ENCODE peak calls at places on chromosomes 16 and 17, in six cellular contexts. H is fibroblast of villous mesenchyme, F is AG10803, E is GM12865, S is OCI-LY7, L is epithelial cell of esophagus. B is an unnamed sample.

GRCh38 chr17:62948370-62948769 is 17.7 kb upstream of the TANC2 start:
- DNase-seq in H (no peak), F (no peak), E (no peak), S (no peak), L (no peak), B (no peak)

GRCh38 chr16:68800257-68800875 is 43.0 kb upstream of the TANGO6 start:
- DNase-seq in H (peak), F (peak), E (peak), S (peak), L (peak), B (peak)

GRCh38 chr16:455453-455852 is 30.0 kb downstream of the RAB11FIP3 start:
- DNase-seq in H (no peak), F (no peak), E (no peak), S (no peak), L (no peak), B (no peak)

GRCh38 chr16:86215233-86215978 is 294.9 kb upstream of the FOXF1 start:
- DNase-seq in H (no peak), F (no peak), E (no peak), S (no peak), L (no peak), B (no peak)

GRCh38 chr17:17749921-17750320 is 68.7 kb downstream of the RAI1 start:
- DNase-seq in H (peak), F (peak), E (peak), S (peak), L (peak), B (peak)

GRCh38 chr17:79065105-79065670 is 9.4 kb upstream of the ENGASE start:
- DNase-seq in H (peak), F (peak), E (peak), S (peak), L (peak), B (peak)

GRCh38 chr17:7408863-7409262 is 1.2 kb downstream of the NLGN2 start:
- DNase-seq in H (no peak), F (no peak), E (no peak), S (no peak), L (no peak), B (no peak)

GRCh38 chr17:7191069-7191468 is 11.9 kb upstream of the ASGR1 start:
- DNase-seq in H (no peak), F (no peak), E (no peak), S (no peak), L (no peak), B (no peak)

GRCh38 chr16:426115-426905 is 861 bp downstream of the RAB11FIP3 start:
- DNase-seq in H (peak), F (no peak), E (peak), S (peak), L (no peak), B (peak)

GRCh38 chr16:81588326-81589081 is 143.9 kb downstream of the CMIP start:
- DNase-seq in H (no peak), F (no peak), E (no peak), S (no peak), L (no peak), B (no peak)

GRCh38 chr16:88315543-88316105 is 67.1 kb upstream of the ZNF469 start:
- DNase-seq in H (peak), F (peak), E (no peak), S (no peak), L (peak), B (no peak)

GRCh38 chr17:50918071-50918932 is 52.1 kb upstream of the TOB1 start:
- DNase-seq in H (no peak), F (no peak), E (no peak), S (no peak), L (no peak), B (no peak)

GRCh38 chr17:12743046-12743445 is 46.3 kb upstream of the ARHGAP44 start:
- DNase-seq in H (no peak), F (no peak), E (no peak), S (no peak), L (no peak), B (no peak)

GRCh38 chr16:89687092-89687940 is 827 bp downstream of the CDK10 start:
- DNase-seq in H (peak), F (peak), E (peak), S (peak), L (peak), B (peak)
- TF ChIP-seq CTCF in H (no peak), F (no peak), E (no peak), S (no peak), L (no peak), B (no peak)

GRCh38 chr16:12268602-12269001 is 292.1 kb downstream of the SNX29 start:
- DNase-seq in H (no peak), F (no peak), E (no peak), S (no peak), L (no peak), B (no peak)

GRCh38 chr16:12276631-12277030 is 300.1 kb downstream of the SNX29 start:
- DNase-seq in H (peak), F (no peak), E (no peak), S (no peak), L (no peak), B (no peak)

GRCh38 chr16:12272264-12272663 is 295.7 kb downstream of the SNX29 start:
- DNase-seq in H (no peak), F (no peak), E (no peak), S (no peak), L (no peak), B (no peak)

GRCh38 chr16:12267491-12267890 is 291.0 kb downstream of the SNX29 start:
- DNase-seq in H (peak), F (no peak), E (no peak), S (no peak), L (no peak), B (no peak)

DNA sequence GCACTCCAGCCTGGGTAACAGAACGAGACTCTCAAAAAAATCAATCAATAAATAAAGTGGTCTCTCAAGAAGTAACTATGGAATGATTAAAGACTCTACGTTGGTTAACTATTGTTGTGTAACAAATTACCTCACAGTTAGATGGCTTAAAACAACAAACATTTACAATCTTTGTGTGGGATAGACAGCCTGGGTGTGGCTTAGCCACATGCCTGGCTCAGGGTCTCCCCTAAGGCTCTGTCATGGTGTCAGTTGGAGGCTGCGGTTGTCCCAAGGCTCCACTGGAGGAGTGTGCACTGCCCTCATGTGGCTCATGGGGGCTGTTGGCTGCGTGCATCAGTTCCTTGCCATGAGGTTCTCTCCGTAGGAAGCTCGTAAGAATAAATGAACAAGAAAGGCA is 294.5 kb downstream of the SNX29 start:
- DNase-seq in H (peak), F (peak), E (no peak), S (peak), L (peak), B (no peak)
- TF ChIP-seq CTCF in H (peak), F (peak), E (no peak), S (peak), L (peak), B (no peak)

GRCh38 chr16:58502217-58502921 is 2.4 kb downstream of the NDRG4 start:
- DNase-seq in H (no peak), F (no peak), E (no peak), S (no peak), L (no peak), B (no peak)

GRCh38 chr16:58500329-58501241 is 642 bp downstream of the NDRG4 start:
- DNase-seq in H (no peak), F (no peak), E (no peak), S (no peak), L (no peak), B (no peak)

GRCh38 chr16:58503166-58503862 is 3.4 kb downstream of the NDRG4 start:
- DNase-seq in H (no peak), F (no peak), E (no peak), S (no peak), L (no peak), B (no peak)

GRCh38 chr16:58499615-58500328 is at the start of gene NDRG4:
- DNase-seq in H (peak), F (peak), E (peak), S (peak), L (peak), B (peak)

GRCh38 chr16:58501242-58502131 is 1.5 kb downstream of the NDRG4 start:
- DNase-seq in H (no peak), F (no peak), E (peak), S (peak), L (peak), B (no peak)
- TF ChIP-seq CTCF in H (no peak), F (no peak), E (no peak), S (no peak), L (no peak), B (no peak)

GRCh38 chr17:77593081-77593480 is 365.4 kb upstream of the TNRC6C start:
- DNase-seq in H (no peak), F (no peak), E (no peak), S (no peak), L (no peak), B (no peak)

GRCh38 chr17:77592503-77592902 is 366.0 kb upstream of the TNRC6C start:
- DNase-seq in H (no peak), F (no peak), E (no peak), S (no peak), L (no peak), B (no peak)

GRCh38 chr17:77597421-77598240 is 360.9 kb upstream of the TNRC6C start:
- DNase-seq in H (no peak), F (no peak), E (no peak), S (no peak), L (no peak), B (no peak)

GRCh38 chr17:77596491-77597420 is 361.7 kb upstream of the TNRC6C start:
- DNase-seq in H (no peak), F (no peak), E (no peak), S (no peak), L (no peak), B (no peak)

GRCh38 chr17:77594416-77595209 is 363.9 kb upstream of the TNRC6C start:
- DNase-seq in H (no peak), F (no peak), E (peak), S (no peak), L (no peak), B (no peak)
- TF ChIP-seq CTCF in H (no peak), F (no peak), E (no peak), S (no peak), L (no peak), B (no peak)

GRCh38 chr17:27950995-27951394 is 57.8 kb upstream of the LYRM9 start:
- DNase-seq in H (no peak), F (no peak), E (no peak), S (no peak), L (no peak), B (no peak)

GRCh38 chr17:27951872-27952271 is 58.7 kb upstream of the LYRM9 start:
- DNase-seq in H (no peak), F (no peak), E (no peak), S (no peak), L (no peak), B (no peak)

GRCh38 chr17:27947005-27947406 is 53.8 kb upstream of the LYRM9 start:
- DNase-seq in H (no peak), F (no peak), E (no peak), S (no peak), L (no peak), B (no peak)

GRCh38 chr17:27946521-27946920 is 53.4 kb upstream of the LYRM9 start:
- DNase-seq in H (no peak), F (no peak), E (no peak), S (no peak), L (no peak), B (no peak)

GRCh38 chr17:27949304-27949703 is 56.1 kb upstream of the LYRM9 start:
- DNase-seq in H (no peak), F (no peak), E (no peak), S (no peak), L (no peak), B (no peak)
- TF ChIP-seq CTCF in H (no peak), F (no peak), E (no peak), S (no peak), L (no peak), B (no peak)

DNA sequence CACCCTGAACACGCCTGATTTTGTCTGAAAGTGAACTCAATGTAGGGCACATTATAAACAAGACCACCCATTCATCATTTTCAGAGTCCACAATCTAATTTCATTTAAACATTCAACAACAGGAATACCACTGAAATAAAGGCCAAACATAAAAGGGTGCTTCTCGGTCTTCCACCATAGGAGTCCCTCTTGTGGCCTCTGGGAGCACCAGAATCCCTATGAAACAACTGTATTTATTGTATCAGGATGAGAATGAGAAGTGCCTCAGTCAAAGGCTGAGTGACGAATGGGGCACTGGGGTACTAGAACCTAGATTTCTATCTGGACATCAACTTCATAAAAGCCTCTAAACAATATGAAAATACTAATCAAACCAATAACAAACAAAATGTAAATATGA is 40.4 kb downstream of the NXPH3 start:
- DNase-seq in H (no peak), F (no peak), E (peak), S (no peak), L (no peak), B (no peak)
- TF ChIP-seq CTCF in H (peak), F (peak), E (no peak), S (peak), L (peak), B (no peak)

GRCh38 chr16:85104821-85105391 is 7.4 kb downstream of the CIBAR2 start:
- DNase-seq in H (no peak), F (no peak), E (peak), S (peak), L (peak), B (peak)

GRCh38 chr16:85102106-85102630 is 10.1 kb downstream of the CIBAR2 start:
- DNase-seq in H (no peak), F (no peak), E (peak), S (no peak), L (no peak), B (no peak)

GRCh38 chr16:85105475-85105874 is 6.8 kb downstream of the CIBAR2 start:
- DNase-seq in H (no peak), F (no peak), E (no peak), S (peak), L (no peak), B (no peak)

GRCh38 chr16:85103096-85104079 is 8.9 kb downstream of the CIBAR2 start:
- DNase-seq in H (no peak), F (no peak), E (no peak), S (peak), L (no peak), B (no peak)

DNA sequence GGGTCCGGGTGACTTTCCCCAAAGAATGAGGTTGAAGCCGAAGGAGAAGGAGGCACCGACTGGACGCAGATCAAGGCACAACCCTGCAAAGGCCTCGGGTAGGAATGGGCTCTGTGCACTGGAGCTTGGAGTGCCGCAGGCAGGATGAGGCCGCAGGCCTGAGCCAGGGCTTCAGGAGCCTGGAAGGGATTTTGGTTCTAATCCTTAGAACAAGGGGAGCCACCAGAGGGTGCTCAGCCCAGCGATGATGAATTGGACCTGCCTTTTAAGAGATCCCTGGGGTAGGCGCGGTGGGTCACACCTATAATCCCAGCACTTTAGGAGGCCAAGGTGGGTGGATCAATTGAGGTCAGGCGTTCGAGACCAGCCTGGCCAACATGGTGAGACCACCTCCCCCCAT is 8.1 kb downstream of the CIBAR2 start:
- DNase-seq in H (no peak), F (no peak), E (no peak), S (no peak), L (no peak), B (no peak)
- TF ChIP-seq CTCF in H (peak), F (no peak), E (no peak), S (peak), L (no peak), B (no peak)

GRCh38 chr16:82631701-82632685 is 5.2 kb downstream of the CDH13 start:
- DNase-seq in H (no peak), F (peak), E (peak), S (no peak), L (peak), B (no peak)
- TF ChIP-seq CTCF in H (peak), F (peak), E (peak), S (peak), L (peak), B (peak)

DNA sequence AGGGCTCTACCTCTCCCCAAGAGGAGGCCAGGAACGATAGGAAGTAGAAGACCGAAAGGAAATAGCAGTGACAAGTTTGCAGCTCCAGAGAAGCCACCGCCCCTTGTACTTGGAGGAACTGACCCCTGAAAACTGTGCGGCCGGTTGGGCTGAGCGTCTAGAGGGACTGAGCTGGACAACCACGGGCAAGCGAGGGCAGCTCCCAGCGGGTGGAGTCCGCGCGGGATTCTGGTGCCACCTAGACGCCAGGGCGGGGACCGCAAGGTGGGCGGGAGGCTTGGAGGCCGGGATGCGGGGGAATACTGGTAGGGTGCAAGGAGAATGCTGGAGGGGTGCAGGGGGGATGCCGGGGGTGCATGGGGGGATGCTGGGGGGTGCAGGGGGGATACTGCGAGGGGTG is 1.3 kb upstream of the SLC6A4 start:
- DNase-seq in H (peak), F (peak), E (peak), S (no peak), L (peak), B (peak)
- TF ChIP-seq CTCF in H (peak), F (peak), E (peak), S (peak), L (peak), B (peak)